ENCODE peak calls at places on chromosome 4, in five cellular contexts. E is SK-MEL-5; N is effector memory CD8-positive, alpha-beta T cell; F is lower lobe of right lung; A is GM12892. Q is an unnamed sample.
A peak's percentile ranks its signal among the peaks of the same experiment; 100 is the strongest.

GRCh38 chr4:163380703-163381102 is 37.0 kb downstream of the NPY5R start:
- DNase-seq in F (no peak), A (no peak), E (no peak), N (no peak), Q (no peak)

GRCh38 chr4:51890760-51891159 is 47.8 kb downstream of the DCUN1D4 start:
- DNase-seq in N (no peak), F (no peak), A (no peak), E (no peak), Q (no peak)

GRCh38 chr4:159444668-159445067 is 341.8 kb downstream of the RAPGEF2 start:
- DNase-seq in E (peak; percentile 42), F (no peak), N (no peak), A (no peak), Q (no peak)

GRCh38 chr4:90328558-90328957 is 201.4 kb downstream of the CCSER1 start:
- DNase-seq in F (peak; percentile 48), A (no peak), N (no peak), E (peak; percentile 74), Q (no peak)

GRCh38 chr4:53962516-53963225 is 101.7 kb downstream of the CHIC2 start:
- DNase-seq in A (no peak), F (no peak), N (no peak), E (no peak), Q (no peak)

GRCh38 chr4:110619401-110620247 is 3.3 kb downstream of the PITX2 start:
- DNase-seq in E (no peak), F (no peak), N (no peak), A (no peak), Q (no peak)

GRCh38 chr4:151218343-151218742 is 58.6 kb upstream of the PRSS48 start:
- DNase-seq in E (no peak), F (no peak), A (no peak), N (no peak), Q (no peak)

GRCh38 chr4:2615821-2616220 is 79.4 kb downstream of the FAM193A start:
- DNase-seq in A (no peak), E (no peak), N (no peak), F (no peak), Q (no peak)

GRCh38 chr4:77052352-77052751 is 23.4 kb downstream of the CCNI start:
- DNase-seq in E (peak; percentile 69), F (no peak), A (no peak), N (peak; percentile 65), Q (no peak)

GRCh38 chr4:165537028-165537648 is 158.3 kb downstream of the CPE start:
- DNase-seq in E (peak; percentile 64), N (no peak), A (no peak), F (no peak), Q (no peak)

GRCh38 chr4:56212774-56213173 is 174.5 kb downstream of the AASDH start:
- DNase-seq in A (no peak), E (no peak), F (no peak), N (no peak), Q (no peak)